ENCODE peak calls at places on chromosome 15, in ten cellular contexts. P is SJCRH30, M is upper lobe of right lung, Y is heart left ventricle, W is WERI-Rb-1, K is colonic mucosa, Q is prostate gland, I is right lobe of liver, T is HCT116, N is Panc1. U is an unnamed sample. For H3K9me3, the result is how much of the 10 kb centered on the place peaks cover.

GRCh38 chr15:97604673-97605072 is 355.8 kb upstream of the ARRDC4 start:
- DNase-seq in P (no peak), M (no peak), Y (no peak), W (no peak), K (no peak), Q (no peak), I (no peak), T (no peak), N (no peak), U (no peak)

GRCh38 chr15:59668571-59668970 is 11.3 kb upstream of the GTF2A2 start:
- DNase-seq in P (no peak), M (no peak), Y (no peak), W (no peak), K (no peak), Q (no peak), I (no peak), T (no peak), N (no peak), U (no peak)

GRCh38 chr15:78360958-78361714 is 21.0 kb downstream of the CRABP1 start:
- DNase-seq in P (no peak), M (no peak), Y (no peak), W (peak), K (no peak), Q (no peak), I (no peak), T (no peak), N (no peak), U (no peak)

GRCh38 chr15:52136471-52136993 is 24.0 kb upstream of the BCL2L10 start:
- DNase-seq in P (peak), M (no peak), Y (no peak), W (no peak), K (no peak), Q (no peak), I (no peak), T (no peak), N (no peak), U (peak)

GRCh38 chr15:28894631-28895030 is 8.9 kb downstream of the APBA2 start:
- DNase-seq in P (no peak), M (no peak), Y (no peak), W (no peak), K (no peak), Q (no peak), I (no peak), T (no peak), N (no peak), U (no peak)

GRCh38 chr15:23484870-23485269 is 37.8 kb upstream of the GOLGA6L2 start:
- DNase-seq in P (no peak), M (no peak), Y (no peak), W (no peak), K (no peak), Q (no peak), I (no peak), T (no peak), N (no peak), U (no peak)

GRCh38 chr15:57227181-57227580 is 149.1 kb upstream of the CGNL1 start:
- DNase-seq in P (no peak), M (no peak), Y (no peak), W (no peak), K (no peak), Q (no peak), I (no peak), T (no peak), N (no peak), U (no peak)

GRCh38 chr15:66477011-66477410 is 20.6 kb downstream of the SNAPC5 start:
- DNase-seq in P (no peak), M (no peak), Y (no peak), W (no peak), K (no peak), Q (no peak), I (no peak), T (no peak), N (no peak), U (no peak)

GRCh38 chr15:94081829-94082228 is 149.5 kb upstream of the MCTP2 start:
- DNase-seq in P (no peak), M (no peak), Y (no peak), W (no peak), K (no peak), Q (no peak), I (no peak), T (no peak), N (no peak), U (no peak)

GRCh38 chr15:95025924-95026728 is 794.8 kb downstream of the MCTP2 start:
- DNase-seq in P (peak), M (no peak), Y (no peak), W (peak), K (peak), Q (no peak), I (peak), T (peak), N (no peak), U (no peak)

GRCh38 chr15:55197719-55198118 is 978 bp upstream of the RSL24D1 start:
- DNase-seq in P (no peak), M (no peak), Y (no peak), W (no peak), K (no peak), Q (no peak), I (no peak), T (no peak), N (no peak), U (no peak)

GRCh38 chr15:36363335-36363734 is 216.1 kb upstream of the CDIN1 start:
- DNase-seq in P (no peak), M (no peak), Y (no peak), W (no peak), K (no peak), Q (no peak), I (no peak), T (peak), N (no peak), U (no peak)

GRCh38 chr15:68637755-68638405 is 59.1 kb downstream of the CORO2B start:
- DNase-seq in P (no peak), M (no peak), Y (peak), W (no peak), K (peak), Q (peak), I (no peak), T (no peak), N (no peak), U (peak)

GRCh38 chr15:63348392-63348791 is 33.3 kb downstream of the CA12 start:
- DNase-seq in P (no peak), M (peak), Y (no peak), W (no peak), K (peak), Q (peak), I (no peak), T (no peak), N (no peak), U (peak)

GRCh38 chr15:70854669-70854976 is 666 bp upstream of the LARP6 start:
- DNase-seq in P (no peak), M (no peak), Y (no peak), W (no peak), K (no peak), Q (no peak), I (no peak), T (no peak), N (no peak), U (no peak)

GRCh38 chr15:92400980-92401787 is 7.5 kb downstream of the ST8SIA2 start:
- DNase-seq in P (no peak), M (no peak), Y (peak), W (peak), K (no peak), Q (no peak), I (no peak), T (no peak), N (no peak), U (no peak)

GRCh38 chr15:37698679-37699078 is 235.8 kb upstream of the TMCO5A start:
- DNase-seq in P (no peak), M (no peak), Y (no peak), W (no peak), K (no peak), Q (no peak), I (no peak), T (no peak), N (no peak), U (no peak)

GRCh38 chr15:67812232-67812631 is 13.1 kb upstream of the SKOR1 start:
- DNase-seq in P (no peak), M (no peak), Y (no peak), W (no peak), K (no peak), Q (no peak), I (peak), T (no peak), N (no peak), U (no peak)

GRCh38 chr15:81333363-81333762 is 9.4 kb upstream of the STARD5 start:
- DNase-seq in P (no peak), M (no peak), Y (no peak), W (no peak), K (no peak), Q (no peak), I (no peak), T (no peak), N (no peak), U (no peak)

GRCh38 chr15:81329446-81329845 is 5.5 kb upstream of the STARD5 start:
- DNase-seq in P (no peak), M (no peak), Y (no peak), W (no peak), K (no peak), Q (no peak), I (no peak), T (no peak), N (no peak), U (no peak)

GRCh38 chr15:81332326-81332725 is 8.4 kb upstream of the STARD5 start:
- DNase-seq in P (no peak), M (no peak), Y (no peak), W (no peak), K (no peak), Q (no peak), I (no peak), T (no peak), N (no peak), U (no peak)

GRCh38 chr15:81331600-81331999 is 7.7 kb upstream of the STARD5 start:
- DNase-seq in P (no peak), M (no peak), Y (no peak), W (no peak), K (no peak), Q (no peak), I (no peak), T (no peak), N (no peak), U (no peak)

DNA sequence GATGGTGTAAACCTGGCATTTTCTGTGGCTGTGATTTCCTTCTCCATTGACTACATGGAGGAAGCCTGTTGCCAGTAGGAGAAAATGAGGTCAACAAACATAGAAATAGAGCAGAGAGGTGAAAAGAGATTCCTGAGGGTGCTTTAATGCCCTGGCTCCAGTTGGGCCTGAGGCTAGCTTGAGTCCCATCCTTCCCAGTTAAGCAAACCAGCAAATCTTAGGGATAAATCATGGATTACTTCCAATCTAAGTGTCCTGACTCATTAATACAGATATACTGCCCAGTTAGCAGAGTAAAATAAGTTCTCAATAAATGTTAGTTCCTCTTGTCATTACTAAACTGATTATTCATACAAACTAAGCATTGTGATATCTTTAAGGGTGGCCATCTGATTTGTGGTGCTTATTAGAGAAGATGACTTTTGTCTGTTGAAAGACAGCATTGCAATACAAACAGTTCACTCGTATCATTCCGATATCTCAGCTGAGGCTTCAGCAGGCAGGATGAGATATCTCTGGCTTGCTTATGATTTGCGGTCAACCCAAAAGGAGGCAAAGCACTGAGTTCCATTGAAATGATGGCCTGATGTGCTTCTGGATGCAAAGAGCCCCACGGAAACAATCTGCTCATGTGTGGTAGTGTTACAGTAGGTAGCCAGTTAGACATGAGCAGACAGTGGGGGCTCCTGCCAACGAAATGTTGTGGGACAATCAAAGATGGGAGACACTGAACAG is 6.6 kb upstream of the STARD5 start:
- DNase-seq in P (no peak), M (no peak), Y (no peak), W (no peak), K (no peak), Q (no peak), I (no peak), T (no peak), N (no peak), U (no peak)
- H3K4me3 ChIP-seq in P (no peak), M (no peak), Y (peak), W (no peak), K (no peak), Q (no peak), I (no peak), T (no peak), N (no peak), U (no peak)

GRCh38 chr15:81596159-81596865 is 222.3 kb upstream of the TMC3 start:
- DNase-seq in P (no peak), M (no peak), Y (no peak), W (no peak), K (no peak), Q (no peak), I (no peak), T (no peak), N (no peak), U (no peak)

GRCh38 chr15:81595752-81596151 is 221.7 kb upstream of the TMC3 start:
- DNase-seq in P (no peak), M (no peak), Y (no peak), W (no peak), K (no peak), Q (no peak), I (no peak), T (no peak), N (no peak), U (no peak)
- H3K9me3 ChIP-seq in P (under half), M (under half), Y (under half), W (under half), K (under half), Q (under half), I (under half), T (under half), N (under half), U (under half)

GRCh38 chr15:74399100-74399499 is 31.7 kb upstream of the CYP11A1 start:
- DNase-seq in P (no peak), M (no peak), Y (no peak), W (no peak), K (no peak), Q (no peak), I (no peak), T (no peak), N (no peak), U (no peak)

GRCh38 chr15:74397239-74398068 is 30.0 kb upstream of the CYP11A1 start:
- DNase-seq in P (no peak), M (no peak), Y (no peak), W (no peak), K (no peak), Q (no peak), I (no peak), T (no peak), N (no peak), U (no peak)

GRCh38 chr15:74396445-74397238 is 29.2 kb upstream of the CYP11A1 start:
- DNase-seq in P (no peak), M (no peak), Y (no peak), W (no peak), K (no peak), Q (no peak), I (no peak), T (peak), N (peak), U (peak)

GRCh38 chr15:74399511-74400312 is 32.3 kb upstream of the CYP11A1 start:
- DNase-seq in P (peak), M (no peak), Y (no peak), W (no peak), K (no peak), Q (no peak), I (no peak), T (no peak), N (no peak), U (no peak)

GRCh38 chr15:74398183-74398582 is 30.7 kb upstream of the CYP11A1 start:
- DNase-seq in P (no peak), M (no peak), Y (no peak), W (no peak), K (no peak), Q (no peak), I (no peak), T (no peak), N (no peak), U (no peak)
- H3K4me3 ChIP-seq in P (no peak), M (no peak), Y (no peak), W (no peak), K (no peak), Q (no peak), I (no peak), T (no peak), N (no peak), U (no peak)

GRCh38 chr15:79918278-79918677 is 21.5 kb upstream of the MTHFS start:
- DNase-seq in P (no peak), M (no peak), Y (no peak), W (peak), K (no peak), Q (no peak), I (no peak), T (no peak), N (no peak), U (no peak)
- H3K9me3 ChIP-seq in P (under half), M (half or more), Y (under half), W (under half), K (under half), Q (under half), I (under half), T (under half), N (half or more), U (half or more)

DNA sequence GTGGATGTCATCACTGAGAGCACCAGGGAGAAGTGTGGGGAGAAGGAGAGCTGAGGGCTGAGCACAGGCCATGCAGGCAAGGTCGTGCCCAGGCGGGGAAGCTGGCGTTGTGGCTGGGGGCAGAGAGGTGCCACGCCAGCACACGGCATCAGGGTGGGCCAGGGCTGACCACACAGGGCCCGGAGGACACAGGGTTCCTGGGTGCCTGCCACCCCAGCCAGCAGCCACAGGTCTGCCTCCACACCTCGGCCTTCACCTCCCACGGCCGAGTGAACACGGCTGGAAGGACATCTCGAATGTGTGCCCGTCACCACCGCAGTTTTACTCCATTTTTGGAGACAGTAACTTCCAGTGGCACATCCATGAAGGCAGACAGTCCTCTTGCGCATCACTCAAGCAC is 77.1 kb downstream of the ATP10A start:
- DNase-seq in P (no peak), M (no peak), Y (no peak), W (no peak), K (no peak), Q (no peak), I (no peak), T (no peak), N (no peak), U (no peak)
- H3K4me3 ChIP-seq in P (no peak), M (no peak), Y (no peak), W (no peak), K (no peak), Q (no peak), I (no peak), T (no peak), N (no peak), U (no peak)

DNA sequence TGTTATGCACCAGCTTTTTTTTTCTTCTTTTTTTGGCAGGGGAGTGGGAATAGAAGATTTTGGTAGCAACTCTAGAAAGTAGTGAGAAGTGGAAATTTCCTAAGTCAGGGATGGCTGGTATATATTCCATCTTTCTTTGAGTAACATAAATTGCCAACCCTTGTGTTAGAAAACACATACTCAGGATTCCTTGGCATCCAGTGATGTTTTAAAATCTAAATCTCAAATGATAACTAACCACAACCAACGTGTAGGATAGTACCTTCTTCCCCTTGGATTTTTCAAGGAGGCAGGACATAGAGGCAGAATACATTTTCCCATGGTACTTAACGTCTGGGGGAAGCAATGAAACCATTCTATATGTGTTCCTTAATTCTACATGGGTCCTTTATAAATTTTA is 93.4 kb downstream of the WDR76 start:
- DNase-seq in P (no peak), M (no peak), Y (no peak), W (no peak), K (no peak), Q (no peak), I (no peak), T (no peak), N (no peak), U (no peak)
- H3K9me3 ChIP-seq in P (under half), M (under half), Y (under half), W (under half), K (under half), Q (under half), I (under half), T (under half), N (under half), U (under half)

GRCh38 chr15:99100245-99101173 is 4.4 kb upstream of the SYNM start:
- DNase-seq in P (peak), M (peak), Y (peak), W (peak), K (peak), Q (peak), I (peak), T (peak), N (no peak), U (peak)
- H3K4me3 ChIP-seq in P (peak), M (peak), Y (peak), W (peak), K (peak), Q (peak), I (no peak), T (peak), N (peak), U (no peak)

GRCh38 chr15:64583983-64584382 is 123.6 kb downstream of the ZNF609 start:
- DNase-seq in P (no peak), M (no peak), Y (no peak), W (no peak), K (no peak), Q (no peak), I (no peak), T (no peak), N (no peak), U (no peak)
- H3K9me3 ChIP-seq in P (under half), M (under half), Y (under half), W (under half), K (under half), Q (under half), I (under half), T (under half), N (under half), U (under half)

GRCh38 chr15:76312540-76313174 is 1.4 kb upstream of the ETFA start:
- DNase-seq in P (no peak), M (no peak), Y (no peak), W (no peak), K (no peak), Q (no peak), I (peak), T (no peak), N (peak), U (peak)

GRCh38 chr15:76311071-76311956 is at the start of gene ETFA:
- DNase-seq in P (peak), M (peak), Y (peak), W (peak), K (peak), Q (peak), I (peak), T (peak), N (peak), U (peak)

GRCh38 chr15:76313731-76314130 is 2.5 kb upstream of the ETFA start:
- DNase-seq in P (peak), M (no peak), Y (peak), W (no peak), K (no peak), Q (no peak), I (no peak), T (no peak), N (no peak), U (no peak)

GRCh38 chr15:76309561-76310330 is 1.5 kb downstream of the ETFA start:
- DNase-seq in P (no peak), M (no peak), Y (peak), W (no peak), K (no peak), Q (no peak), I (no peak), T (no peak), N (no peak), U (no peak)

DNA sequence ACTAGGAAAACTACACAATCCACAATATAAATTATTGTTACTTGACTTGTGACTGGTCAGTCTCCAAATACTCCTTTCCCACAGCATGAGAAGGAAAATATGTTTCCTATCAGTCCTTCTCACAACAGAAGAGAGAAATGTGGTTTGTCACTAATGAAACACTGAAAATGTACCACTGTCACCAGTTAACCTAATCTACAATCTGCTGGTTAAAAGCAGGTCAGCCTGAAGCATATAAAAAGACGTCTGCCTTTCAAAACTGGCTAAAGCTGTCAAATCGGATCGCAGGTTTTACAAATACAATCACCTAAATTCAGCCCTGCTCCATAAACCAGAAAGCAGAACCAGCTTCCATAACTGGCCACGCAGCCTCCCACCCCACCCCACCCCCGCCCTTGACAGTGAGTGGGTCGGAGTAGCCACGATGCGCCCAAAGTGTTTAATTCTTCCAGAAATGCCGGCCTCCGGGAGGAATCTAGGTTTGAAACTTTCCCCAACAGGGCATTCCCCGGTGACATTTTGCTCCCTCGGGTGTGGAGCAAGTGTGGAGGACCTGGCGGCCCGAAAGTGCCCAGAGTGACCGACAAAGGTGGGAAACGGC is 699 bp downstream of the ETFA start:
- DNase-seq in P (no peak), M (no peak), Y (no peak), W (no peak), K (peak), Q (no peak), I (no peak), T (no peak), N (no peak), U (no peak)
- H3K4me3 ChIP-seq in P (peak), M (peak), Y (peak), W (peak), K (peak), Q (peak), I (peak), T (peak), N (peak), U (peak)

U was measured in mucosa of descending colon.